ENCODE peak calls at places on chromosomes 4 and X, in four cellular contexts. One of them, this sample, is unnamed.

GRCh38 chr4:138488527-138488926 is 246.4 kb upstream of the SLC7A11 start:
- DNase-seq in AG10803: no peak
- DNase-seq in Calu3: no peak
- DNase-seq in stimulated activated CD4-positive, alpha-beta T cell treated with anti-CD3 and anti-CD28 coated beads, Interleukin-4, amount 100 ng/mL, for 4 hours: no peak
- DNase-seq in this sample: peak

GRCh38 chr4:16496501-16496900 is 270.2 kb upstream of the TAPT1 start:
- DNase-seq in AG10803: peak
- DNase-seq in Calu3: no peak
- DNase-seq in stimulated activated CD4-positive, alpha-beta T cell treated with anti-CD3 and anti-CD28 coated beads, Interleukin-4, amount 100 ng/mL, for 4 hours: no peak
- DNase-seq in this sample: no peak

GRCh38 chr4:48329193-48329592 is 12.1 kb upstream of the SLAIN2 start:
- DNase-seq in AG10803: no peak
- DNase-seq in Calu3: no peak
- DNase-seq in stimulated activated CD4-positive, alpha-beta T cell treated with anti-CD3 and anti-CD28 coated beads, Interleukin-4, amount 100 ng/mL, for 4 hours: no peak
- DNase-seq in this sample: no peak

GRCh38 chrX:57417827-57418226 is 131.3 kb downstream of the FAAH2 start:
- DNase-seq in AG10803: no peak
- DNase-seq in Calu3: peak
- DNase-seq in stimulated activated CD4-positive, alpha-beta T cell treated with anti-CD3 and anti-CD28 coated beads, Interleukin-4, amount 100 ng/mL, for 4 hours: no peak
- DNase-seq in this sample: no peak

GRCh38 chr4:85078016-85078415 is 111.5 kb upstream of the WDFY3 start:
- DNase-seq in AG10803: no peak
- DNase-seq in Calu3: no peak
- DNase-seq in stimulated activated CD4-positive, alpha-beta T cell treated with anti-CD3 and anti-CD28 coated beads, Interleukin-4, amount 100 ng/mL, for 4 hours: no peak
- DNase-seq in this sample: no peak

GRCh38 chr4:35189988-35190613 is 1054.2 kb downstream of the ARAP2 start:
- DNase-seq in AG10803: no peak
- DNase-seq in Calu3: no peak
- DNase-seq in stimulated activated CD4-positive, alpha-beta T cell treated with anti-CD3 and anti-CD28 coated beads, Interleukin-4, amount 100 ng/mL, for 4 hours: no peak
- DNase-seq in this sample: no peak

GRCh38 chr4:149371021-149371420 is 444.6 kb downstream of the IQCM start:
- DNase-seq in AG10803: peak
- DNase-seq in Calu3: peak
- DNase-seq in stimulated activated CD4-positive, alpha-beta T cell treated with anti-CD3 and anti-CD28 coated beads, Interleukin-4, amount 100 ng/mL, for 4 hours: no peak
- DNase-seq in this sample: peak

GRCh38 chrX:117987376-117987775 is 129.2 kb downstream of the KLHL13 start:
- DNase-seq in AG10803: no peak
- DNase-seq in Calu3: no peak
- DNase-seq in stimulated activated CD4-positive, alpha-beta T cell treated with anti-CD3 and anti-CD28 coated beads, Interleukin-4, amount 100 ng/mL, for 4 hours: no peak
- DNase-seq in this sample: no peak

GRCh38 chr4:188246488-188246887 is 107.2 kb downstream of the TRIML1 start:
- DNase-seq in AG10803: no peak
- DNase-seq in Calu3: no peak
- DNase-seq in stimulated activated CD4-positive, alpha-beta T cell treated with anti-CD3 and anti-CD28 coated beads, Interleukin-4, amount 100 ng/mL, for 4 hours: no peak
- DNase-seq in this sample: peak

GRCh38 chrX:26845051-26845450 is 618.1 kb downstream of the PPP4R3C start:
- DNase-seq in AG10803: peak
- DNase-seq in Calu3: no peak
- DNase-seq in stimulated activated CD4-positive, alpha-beta T cell treated with anti-CD3 and anti-CD28 coated beads, Interleukin-4, amount 100 ng/mL, for 4 hours: no peak
- DNase-seq in this sample: no peak

GRCh38 chr4:167614866-167615265 is 380.6 kb upstream of the SPOCK3 start:
- DNase-seq in AG10803: no peak
- DNase-seq in Calu3: no peak
- DNase-seq in stimulated activated CD4-positive, alpha-beta T cell treated with anti-CD3 and anti-CD28 coated beads, Interleukin-4, amount 100 ng/mL, for 4 hours: no peak
- DNase-seq in this sample: no peak

GRCh38 chr4:118280501-118281218 is 72.1 kb downstream of the PRSS12 start:
- DNase-seq in AG10803: peak
- DNase-seq in Calu3: peak
- DNase-seq in stimulated activated CD4-positive, alpha-beta T cell treated with anti-CD3 and anti-CD28 coated beads, Interleukin-4, amount 100 ng/mL, for 4 hours: peak
- DNase-seq in this sample: peak

GRCh38 chr4:94451669-94452475 is at the start of gene PDLIM5:
- DNase-seq in AG10803: peak
- DNase-seq in Calu3: peak
- DNase-seq in stimulated activated CD4-positive, alpha-beta T cell treated with anti-CD3 and anti-CD28 coated beads, Interleukin-4, amount 100 ng/mL, for 4 hours: peak
- DNase-seq in this sample: peak

GRCh38 chr4:188423039-188423438 is 283.8 kb downstream of the TRIML1 start:
- DNase-seq in AG10803: no peak
- DNase-seq in Calu3: peak
- DNase-seq in stimulated activated CD4-positive, alpha-beta T cell treated with anti-CD3 and anti-CD28 coated beads, Interleukin-4, amount 100 ng/mL, for 4 hours: no peak
- DNase-seq in this sample: no peak

GRCh38 chrX:145502670-145503069 is 255.4 kb downstream of the SPANXN1 start:
- DNase-seq in AG10803: no peak
- DNase-seq in Calu3: no peak
- DNase-seq in stimulated activated CD4-positive, alpha-beta T cell treated with anti-CD3 and anti-CD28 coated beads, Interleukin-4, amount 100 ng/mL, for 4 hours: no peak
- DNase-seq in this sample: no peak

GRCh38 chr4:174265917-174266316 is 17.6 kb downstream of the FBXO8 start:
- DNase-seq in AG10803: no peak
- DNase-seq in Calu3: no peak
- DNase-seq in stimulated activated CD4-positive, alpha-beta T cell treated with anti-CD3 and anti-CD28 coated beads, Interleukin-4, amount 100 ng/mL, for 4 hours: no peak
- DNase-seq in this sample: no peak

GRCh38 chr4:89290727-89291126 is 16.9 kb downstream of the GPRIN3 start:
- DNase-seq in AG10803: no peak
- DNase-seq in Calu3: no peak
- DNase-seq in stimulated activated CD4-positive, alpha-beta T cell treated with anti-CD3 and anti-CD28 coated beads, Interleukin-4, amount 100 ng/mL, for 4 hours: no peak
- DNase-seq in this sample: no peak

GRCh38 chr4:152454398-152455011 is 81.4 kb downstream of the FBXW7 start:
- DNase-seq in AG10803: peak
- DNase-seq in Calu3: no peak
- DNase-seq in stimulated activated CD4-positive, alpha-beta T cell treated with anti-CD3 and anti-CD28 coated beads, Interleukin-4, amount 100 ng/mL, for 4 hours: no peak
- DNase-seq in this sample: peak

GRCh38 chr4:6546091-6546490 is 28.9 kb upstream of the MAN2B2 start:
- DNase-seq in AG10803: no peak
- DNase-seq in Calu3: no peak
- DNase-seq in stimulated activated CD4-positive, alpha-beta T cell treated with anti-CD3 and anti-CD28 coated beads, Interleukin-4, amount 100 ng/mL, for 4 hours: no peak
- DNase-seq in this sample: no peak

GRCh38 chr4:122819708-122820449 is 6.8 kb upstream of the FGF2 start:
- DNase-seq in AG10803: peak
- DNase-seq in Calu3: no peak
- DNase-seq in stimulated activated CD4-positive, alpha-beta T cell treated with anti-CD3 and anti-CD28 coated beads, Interleukin-4, amount 100 ng/mL, for 4 hours: no peak
- DNase-seq in this sample: peak

GRCh38 chrX:134794692-134795091 is 136.4 kb upstream of the PLAC1 start:
- DNase-seq in AG10803: no peak
- DNase-seq in Calu3: no peak
- DNase-seq in stimulated activated CD4-positive, alpha-beta T cell treated with anti-CD3 and anti-CD28 coated beads, Interleukin-4, amount 100 ng/mL, for 4 hours: no peak
- DNase-seq in this sample: no peak

GRCh38 chr4:28966982-28967381 is 1753.2 kb upstream of the PCDH7 start:
- DNase-seq in AG10803: no peak
- DNase-seq in Calu3: no peak
- DNase-seq in stimulated activated CD4-positive, alpha-beta T cell treated with anti-CD3 and anti-CD28 coated beads, Interleukin-4, amount 100 ng/mL, for 4 hours: no peak
- DNase-seq in this sample: no peak

GRCh38 chr4:29151584-29151983 is 1568.6 kb upstream of the PCDH7 start:
- DNase-seq in AG10803: no peak
- DNase-seq in Calu3: no peak
- DNase-seq in stimulated activated CD4-positive, alpha-beta T cell treated with anti-CD3 and anti-CD28 coated beads, Interleukin-4, amount 100 ng/mL, for 4 hours: no peak
- DNase-seq in this sample: no peak

GRCh38 chr4:150722908-150723362 is 141.0 kb downstream of the MAB21L2 start:
- DNase-seq in AG10803: no peak
- DNase-seq in Calu3: peak
- DNase-seq in stimulated activated CD4-positive, alpha-beta T cell treated with anti-CD3 and anti-CD28 coated beads, Interleukin-4, amount 100 ng/mL, for 4 hours: no peak
- DNase-seq in this sample: no peak

GRCh38 chrX:45781901-45782553 is 581.4 kb upstream of the DIPK2B start:
- DNase-seq in AG10803: peak
- DNase-seq in Calu3: no peak
- DNase-seq in stimulated activated CD4-positive, alpha-beta T cell treated with anti-CD3 and anti-CD28 coated beads, Interleukin-4, amount 100 ng/mL, for 4 hours: peak
- DNase-seq in this sample: peak

GRCh38 chrX:39645059-39645895 is 452.5 kb downstream of the BCOR start:
- DNase-seq in AG10803: peak
- DNase-seq in Calu3: no peak
- DNase-seq in stimulated activated CD4-positive, alpha-beta T cell treated with anti-CD3 and anti-CD28 coated beads, Interleukin-4, amount 100 ng/mL, for 4 hours: no peak
- DNase-seq in this sample: peak

GRCh38 chr4:112296949-112297483 is at the start of gene ALPK1:
- DNase-seq in AG10803: peak
- DNase-seq in Calu3: peak
- DNase-seq in stimulated activated CD4-positive, alpha-beta T cell treated with anti-CD3 and anti-CD28 coated beads, Interleukin-4, amount 100 ng/mL, for 4 hours: no peak
- DNase-seq in this sample: peak

GRCh38 chrX:5726246-5726645 is 502.4 kb downstream of the NLGN4X start:
- DNase-seq in AG10803: peak
- DNase-seq in Calu3: no peak
- DNase-seq in stimulated activated CD4-positive, alpha-beta T cell treated with anti-CD3 and anti-CD28 coated beads, Interleukin-4, amount 100 ng/mL, for 4 hours: no peak
- DNase-seq in this sample: peak

GRCh38 chr4:42501624-42502401 is 104.5 kb downstream of the SHISA3 start:
- DNase-seq in AG10803: no peak
- DNase-seq in Calu3: no peak
- DNase-seq in stimulated activated CD4-positive, alpha-beta T cell treated with anti-CD3 and anti-CD28 coated beads, Interleukin-4, amount 100 ng/mL, for 4 hours: no peak
- DNase-seq in this sample: no peak

GRCh38 chr4:52635130-52635529 is 24.0 kb downstream of the USP46 start:
- DNase-seq in AG10803: no peak
- DNase-seq in Calu3: no peak
- DNase-seq in stimulated activated CD4-positive, alpha-beta T cell treated with anti-CD3 and anti-CD28 coated beads, Interleukin-4, amount 100 ng/mL, for 4 hours: no peak
- DNase-seq in this sample: no peak

GRCh38 chr4:47814896-47815295 is 23.0 kb downstream of the CORIN start:
- DNase-seq in AG10803: peak
- DNase-seq in Calu3: no peak
- DNase-seq in stimulated activated CD4-positive, alpha-beta T cell treated with anti-CD3 and anti-CD28 coated beads, Interleukin-4, amount 100 ng/mL, for 4 hours: no peak
- DNase-seq in this sample: no peak

GRCh38 chr4:2570551-2571222 is 34.2 kb downstream of the FAM193A start:
- DNase-seq in AG10803: no peak
- DNase-seq in Calu3: no peak
- DNase-seq in stimulated activated CD4-positive, alpha-beta T cell treated with anti-CD3 and anti-CD28 coated beads, Interleukin-4, amount 100 ng/mL, for 4 hours: peak
- DNase-seq in this sample: peak

GRCh38 chr4:153468587-153468986 is 2.4 kb downstream of the TMEM131L start:
- DNase-seq in AG10803: no peak
- DNase-seq in Calu3: no peak
- DNase-seq in stimulated activated CD4-positive, alpha-beta T cell treated with anti-CD3 and anti-CD28 coated beads, Interleukin-4, amount 100 ng/mL, for 4 hours: no peak
- DNase-seq in this sample: peak

GRCh38 chrX:149987613-149988012 is 49.3 kb upstream of the EOLA2 start:
- DNase-seq in AG10803: no peak
- DNase-seq in Calu3: no peak
- DNase-seq in stimulated activated CD4-positive, alpha-beta T cell treated with anti-CD3 and anti-CD28 coated beads, Interleukin-4, amount 100 ng/mL, for 4 hours: no peak
- DNase-seq in this sample: no peak

This sample was measured in NB4.